ENCODE peak calls at places on chromosomes 3 and 15, in ten cellular contexts. One of them, this sample, is unnamed.

GRCh38 chr3:39277893-39278615 is 1.8 kb downstream of the CX3CR1 start:
- DNase-seq in NCI-H524: no peak
- DNase-seq in hypothalamus: no peak
- DNase-seq in NCI-H2029 treated with DMSO at 0.1 percent for 48 hours: no peak
- DNase-seq in progenitor cell of endocrine pancreas: no peak
- DNase-seq in dorsolateral prefrontal cortex: no peak
- DNase-seq in germinal center: no peak
- DNase-seq in T-helper 2 cell treated with Interferon-gamma antibody and Interleukin-4, amounts not matched to agents 5 μg/mL and 100 μg/mL, for 36 hours: no peak
- DNase-seq in sigmoid colon: no peak
- DNase-seq in activated naive CD8-positive, alpha-beta T cell treated with anti-CD3 and anti-CD28 coated beads for 36 hours: no peak
- DNase-seq in this sample: no peak

GRCh38 chr3:161239700-161240099 is 18.6 kb downstream of the NMD3 start:
- DNase-seq in T-helper 2 cell treated with Interferon-gamma antibody and Interleukin-4, amounts not matched to agents 5 μg/mL and 100 μg/mL, for 36 hours: no peak
- DNase-seq in hypothalamus: no peak
- DNase-seq in progenitor cell of endocrine pancreas: no peak
- DNase-seq in NCI-H2029 treated with DMSO at 0.1 percent for 48 hours: no peak
- DNase-seq in NCI-H524: no peak
- DNase-seq in sigmoid colon: no peak
- DNase-seq in germinal center: no peak
- DNase-seq in dorsolateral prefrontal cortex: no peak
- DNase-seq in activated naive CD8-positive, alpha-beta T cell treated with anti-CD3 and anti-CD28 coated beads for 36 hours: no peak
- DNase-seq in this sample: no peak

GRCh38 chr3:171812811-171813210 is 2.5 kb upstream of the PLD1 start:
- DNase-seq in NCI-H524: no peak
- DNase-seq in NCI-H2029 treated with DMSO at 0.1 percent for 48 hours: no peak
- DNase-seq in dorsolateral prefrontal cortex: no peak
- DNase-seq in activated naive CD8-positive, alpha-beta T cell treated with anti-CD3 and anti-CD28 coated beads for 36 hours: no peak
- DNase-seq in hypothalamus: no peak
- DNase-seq in germinal center: no peak
- DNase-seq in progenitor cell of endocrine pancreas: no peak
- DNase-seq in sigmoid colon: no peak
- DNase-seq in T-helper 2 cell treated with Interferon-gamma antibody and Interleukin-4, amounts not matched to agents 5 μg/mL and 100 μg/mL, for 36 hours: no peak
- DNase-seq in this sample: no peak

GRCh38 chr3:41148901-41149300 is 50.4 kb upstream of the CTNNB1 start:
- DNase-seq in activated naive CD8-positive, alpha-beta T cell treated with anti-CD3 and anti-CD28 coated beads for 36 hours: no peak
- DNase-seq in progenitor cell of endocrine pancreas: no peak
- DNase-seq in dorsolateral prefrontal cortex: no peak
- DNase-seq in NCI-H524: no peak
- DNase-seq in hypothalamus: no peak
- DNase-seq in NCI-H2029 treated with DMSO at 0.1 percent for 48 hours: no peak
- DNase-seq in sigmoid colon: no peak
- DNase-seq in germinal center: no peak
- DNase-seq in T-helper 2 cell treated with Interferon-gamma antibody and Interleukin-4, amounts not matched to agents 5 μg/mL and 100 μg/mL, for 36 hours: no peak
- DNase-seq in this sample: no peak

GRCh38 chr3:30693470-30694120 is 87.2 kb downstream of the TGFBR2 start:
- DNase-seq in T-helper 2 cell treated with Interferon-gamma antibody and Interleukin-4, amounts not matched to agents 5 μg/mL and 100 μg/mL, for 36 hours: no peak
- DNase-seq in progenitor cell of endocrine pancreas: peak
- DNase-seq in activated naive CD8-positive, alpha-beta T cell treated with anti-CD3 and anti-CD28 coated beads for 36 hours: peak
- DNase-seq in NCI-H524: peak
- DNase-seq in NCI-H2029 treated with DMSO at 0.1 percent for 48 hours: peak
- DNase-seq in dorsolateral prefrontal cortex: no peak
- DNase-seq in sigmoid colon: peak
- DNase-seq in germinal center: peak
- DNase-seq in hypothalamus: no peak
- DNase-seq in this sample: no peak

GRCh38 chr3:43870110-43870509 is 179.4 kb downstream of the ABHD5 start:
- DNase-seq in NCI-H524: no peak
- DNase-seq in germinal center: no peak
- DNase-seq in activated naive CD8-positive, alpha-beta T cell treated with anti-CD3 and anti-CD28 coated beads for 36 hours: no peak
- DNase-seq in progenitor cell of endocrine pancreas: no peak
- DNase-seq in dorsolateral prefrontal cortex: peak
- DNase-seq in hypothalamus: no peak
- DNase-seq in NCI-H2029 treated with DMSO at 0.1 percent for 48 hours: no peak
- DNase-seq in sigmoid colon: no peak
- DNase-seq in T-helper 2 cell treated with Interferon-gamma antibody and Interleukin-4, amounts not matched to agents 5 μg/mL and 100 μg/mL, for 36 hours: no peak
- DNase-seq in this sample: no peak

GRCh38 chr15:92166751-92167412 is 226.8 kb upstream of the ST8SIA2 start:
- DNase-seq in activated naive CD8-positive, alpha-beta T cell treated with anti-CD3 and anti-CD28 coated beads for 36 hours: no peak
- DNase-seq in progenitor cell of endocrine pancreas: no peak
- DNase-seq in NCI-H524: no peak
- DNase-seq in T-helper 2 cell treated with Interferon-gamma antibody and Interleukin-4, amounts not matched to agents 5 μg/mL and 100 μg/mL, for 36 hours: no peak
- DNase-seq in hypothalamus: no peak
- DNase-seq in germinal center: no peak
- DNase-seq in dorsolateral prefrontal cortex: no peak
- DNase-seq in NCI-H2029 treated with DMSO at 0.1 percent for 48 hours: no peak
- DNase-seq in sigmoid colon: no peak
- DNase-seq in this sample: no peak

GRCh38 chr3:43883729-43884396 is 193.1 kb downstream of the ABHD5 start:
- DNase-seq in germinal center: no peak
- DNase-seq in T-helper 2 cell treated with Interferon-gamma antibody and Interleukin-4, amounts not matched to agents 5 μg/mL and 100 μg/mL, for 36 hours: no peak
- DNase-seq in NCI-H524: no peak
- DNase-seq in progenitor cell of endocrine pancreas: no peak
- DNase-seq in dorsolateral prefrontal cortex: no peak
- DNase-seq in activated naive CD8-positive, alpha-beta T cell treated with anti-CD3 and anti-CD28 coated beads for 36 hours: no peak
- DNase-seq in hypothalamus: no peak
- DNase-seq in NCI-H2029 treated with DMSO at 0.1 percent for 48 hours: peak
- DNase-seq in sigmoid colon: no peak
- DNase-seq in this sample: no peak

GRCh38 chr3:47782538-47783308 is 1.0 kb upstream of the SMARCC1 start:
- DNase-seq in NCI-H2029 treated with DMSO at 0.1 percent for 48 hours: no peak
- DNase-seq in sigmoid colon: peak
- DNase-seq in dorsolateral prefrontal cortex: no peak
- DNase-seq in hypothalamus: no peak
- DNase-seq in germinal center: no peak
- DNase-seq in activated naive CD8-positive, alpha-beta T cell treated with anti-CD3 and anti-CD28 coated beads for 36 hours: no peak
- DNase-seq in T-helper 2 cell treated with Interferon-gamma antibody and Interleukin-4, amounts not matched to agents 5 μg/mL and 100 μg/mL, for 36 hours: no peak
- DNase-seq in NCI-H524: no peak
- DNase-seq in progenitor cell of endocrine pancreas: no peak
- DNase-seq in this sample: no peak

GRCh38 chr15:38721549-38721948 is 156.9 kb upstream of the RASGRP1 start:
- DNase-seq in activated naive CD8-positive, alpha-beta T cell treated with anti-CD3 and anti-CD28 coated beads for 36 hours: no peak
- DNase-seq in T-helper 2 cell treated with Interferon-gamma antibody and Interleukin-4, amounts not matched to agents 5 μg/mL and 100 μg/mL, for 36 hours: no peak
- DNase-seq in hypothalamus: no peak
- DNase-seq in dorsolateral prefrontal cortex: no peak
- DNase-seq in progenitor cell of endocrine pancreas: no peak
- DNase-seq in NCI-H524: no peak
- DNase-seq in germinal center: no peak
- DNase-seq in NCI-H2029 treated with DMSO at 0.1 percent for 48 hours: no peak
- DNase-seq in sigmoid colon: no peak
- DNase-seq in this sample: no peak

GRCh38 chr15:86080302-86080701 is 631 bp downstream of the AGBL1 start:
- DNase-seq in sigmoid colon: no peak
- DNase-seq in T-helper 2 cell treated with Interferon-gamma antibody and Interleukin-4, amounts not matched to agents 5 μg/mL and 100 μg/mL, for 36 hours: no peak
- DNase-seq in activated naive CD8-positive, alpha-beta T cell treated with anti-CD3 and anti-CD28 coated beads for 36 hours: no peak
- DNase-seq in NCI-H2029 treated with DMSO at 0.1 percent for 48 hours: no peak
- DNase-seq in NCI-H524: no peak
- DNase-seq in dorsolateral prefrontal cortex: no peak
- DNase-seq in hypothalamus: no peak
- DNase-seq in germinal center: no peak
- DNase-seq in progenitor cell of endocrine pancreas: no peak
- DNase-seq in this sample: no peak

GRCh38 chr15:52727825-52728224 is 48.6 kb upstream of the ATOSA start:
- DNase-seq in dorsolateral prefrontal cortex: no peak
- DNase-seq in sigmoid colon: no peak
- DNase-seq in progenitor cell of endocrine pancreas: no peak
- DNase-seq in activated naive CD8-positive, alpha-beta T cell treated with anti-CD3 and anti-CD28 coated beads for 36 hours: no peak
- DNase-seq in NCI-H524: no peak
- DNase-seq in NCI-H2029 treated with DMSO at 0.1 percent for 48 hours: no peak
- DNase-seq in germinal center: no peak
- DNase-seq in hypothalamus: no peak
- DNase-seq in T-helper 2 cell treated with Interferon-gamma antibody and Interleukin-4, amounts not matched to agents 5 μg/mL and 100 μg/mL, for 36 hours: no peak
- DNase-seq in this sample: no peak

GRCh38 chr3:10609134-10609533 is 103.7 kb upstream of the ATP2B2 start:
- DNase-seq in T-helper 2 cell treated with Interferon-gamma antibody and Interleukin-4, amounts not matched to agents 5 μg/mL and 100 μg/mL, for 36 hours: no peak
- DNase-seq in sigmoid colon: no peak
- DNase-seq in NCI-H524: no peak
- DNase-seq in NCI-H2029 treated with DMSO at 0.1 percent for 48 hours: no peak
- DNase-seq in activated naive CD8-positive, alpha-beta T cell treated with anti-CD3 and anti-CD28 coated beads for 36 hours: no peak
- DNase-seq in progenitor cell of endocrine pancreas: no peak
- DNase-seq in dorsolateral prefrontal cortex: peak
- DNase-seq in germinal center: no peak
- DNase-seq in hypothalamus: peak
- DNase-seq in this sample: no peak

GRCh38 chr3:126743781-126744180 is 39.7 kb downstream of the CHCHD6 start:
- DNase-seq in sigmoid colon: no peak
- DNase-seq in T-helper 2 cell treated with Interferon-gamma antibody and Interleukin-4, amounts not matched to agents 5 μg/mL and 100 μg/mL, for 36 hours: no peak
- DNase-seq in progenitor cell of endocrine pancreas: no peak
- DNase-seq in NCI-H524: no peak
- DNase-seq in NCI-H2029 treated with DMSO at 0.1 percent for 48 hours: no peak
- DNase-seq in germinal center: no peak
- DNase-seq in dorsolateral prefrontal cortex: no peak
- DNase-seq in hypothalamus: no peak
- DNase-seq in activated naive CD8-positive, alpha-beta T cell treated with anti-CD3 and anti-CD28 coated beads for 36 hours: no peak
- DNase-seq in this sample: no peak

GRCh38 chr3:9732080-9732752 is 681 bp downstream of the BRPF1 start:
- DNase-seq in progenitor cell of endocrine pancreas: no peak
- DNase-seq in hypothalamus: no peak
- DNase-seq in activated naive CD8-positive, alpha-beta T cell treated with anti-CD3 and anti-CD28 coated beads for 36 hours: peak
- DNase-seq in NCI-H2029 treated with DMSO at 0.1 percent for 48 hours: no peak
- DNase-seq in germinal center: peak
- DNase-seq in NCI-H524: no peak
- DNase-seq in dorsolateral prefrontal cortex: no peak
- DNase-seq in T-helper 2 cell treated with Interferon-gamma antibody and Interleukin-4, amounts not matched to agents 5 μg/mL and 100 μg/mL, for 36 hours: peak
- DNase-seq in sigmoid colon: no peak
- DNase-seq in this sample: no peak

GRCh38 chr15:67207555-67208182 is 46.8 kb downstream of the AAGAB start:
- DNase-seq in NCI-H524: no peak
- DNase-seq in dorsolateral prefrontal cortex: no peak
- DNase-seq in sigmoid colon: no peak
- DNase-seq in germinal center: no peak
- DNase-seq in hypothalamus: no peak
- DNase-seq in T-helper 2 cell treated with Interferon-gamma antibody and Interleukin-4, amounts not matched to agents 5 μg/mL and 100 μg/mL, for 36 hours: no peak
- DNase-seq in NCI-H2029 treated with DMSO at 0.1 percent for 48 hours: no peak
- DNase-seq in progenitor cell of endocrine pancreas: no peak
- DNase-seq in activated naive CD8-positive, alpha-beta T cell treated with anti-CD3 and anti-CD28 coated beads for 36 hours: no peak
- DNase-seq in this sample: no peak